ENCODE peak calls at places on chromosomes 1 and 21, in seven cellular contexts. H is H1, F is GM12892, C is GM12891, R is GM12878, L is SK-N-SH, Z is HepG2. X is an unnamed sample.

GRCh38 chr1:54978528-54979326 is 1.7 kb upstream of the TMEM61 start:
- DNase-seq in H (no peak), F (no peak), C (no peak), R (no peak), L (no peak), Z (no peak), X (no peak)

GRCh38 chr1:43232071-43232470 is 37.7 kb upstream of the TMEM125 start:
- DNase-seq in H (no peak), F (no peak), C (no peak), R (no peak), L (no peak), Z (no peak), X (no peak)

GRCh38 chr1:58814251-58815068 is 30.6 kb upstream of the JUN start:
- DNase-seq in H (no peak), F (no peak), C (no peak), R (no peak), L (no peak), Z (no peak), X (no peak)

GRCh38 chr1:54768093-54768492 is 3.8 kb upstream of the PARS2 start:
- DNase-seq in H (no peak), F (no peak), C (no peak), R (no peak), L (no peak), Z (peak; percentile 48), X (no peak)

GRCh38 chr1:96281491-96281890 is 440.1 kb upstream of the PTBP2 start:
- DNase-seq in H (no peak), F (no peak), C (no peak), R (no peak), L (no peak), Z (no peak), X (no peak)

GRCh38 chr1:177753655-177754054 is 216.2 kb downstream of the SEC16B start:
- DNase-seq in H (no peak), F (no peak), C (no peak), R (no peak), L (no peak), Z (no peak), X (no peak)

GRCh38 chr1:54610048-54610447 is 13.3 kb downstream of the FAM151A start:
- DNase-seq in H (no peak), F (no peak), C (no peak), R (no peak), L (no peak), Z (no peak), X (no peak)

GRCh38 chr1:204045430-204045829 is 27.5 kb upstream of the SOX13 start:
- DNase-seq in H (no peak), F (no peak), C (no peak), R (no peak), L (no peak), Z (no peak), X (no peak)

GRCh38 chr1:90384152-90384650 is 332.9 kb downstream of the BARHL2 start:
- DNase-seq in H (no peak), F (no peak), C (no peak), R (no peak), L (no peak), Z (no peak), X (no peak)

GRCh38 chr21:45078877-45079281 is 4.5 kb downstream of the ADARB1 start:
- DNase-seq in H (no peak), F (no peak), C (no peak), R (no peak), L (no peak), Z (no peak), X (no peak)

GRCh38 chr1:151990856-151991198 is 2.8 kb downstream of the S100A10 start:
- DNase-seq in H (no peak), F (no peak), C (no peak), R (no peak), L (no peak), Z (peak; percentile 73), X (no peak)

GRCh38 chr1:153633161-153633746 is 612 bp upstream of the CHTOP start:
- DNase-seq in H (no peak), F (no peak), C (no peak), R (no peak), L (no peak), Z (no peak), X (peak; percentile 30)

GRCh38 chr21:28266061-28266460 is 726.6 kb downstream of the LTN1 start:
- DNase-seq in H (no peak), F (no peak), C (no peak), R (no peak), L (no peak), Z (no peak), X (no peak)

GRCh38 chr1:236509647-236510401 is 14.0 kb upstream of the LGALS8 start:
- DNase-seq in H (no peak), F (no peak), C (no peak), R (no peak), L (no peak), Z (no peak), X (peak; percentile 58)

GRCh38 chr1:84143796-84144565 is at the start of gene PRKACB:
- DNase-seq in H (no peak), F (no peak), C (no peak), R (peak; percentile 24), L (no peak), Z (no peak), X (no peak)

DNA sequence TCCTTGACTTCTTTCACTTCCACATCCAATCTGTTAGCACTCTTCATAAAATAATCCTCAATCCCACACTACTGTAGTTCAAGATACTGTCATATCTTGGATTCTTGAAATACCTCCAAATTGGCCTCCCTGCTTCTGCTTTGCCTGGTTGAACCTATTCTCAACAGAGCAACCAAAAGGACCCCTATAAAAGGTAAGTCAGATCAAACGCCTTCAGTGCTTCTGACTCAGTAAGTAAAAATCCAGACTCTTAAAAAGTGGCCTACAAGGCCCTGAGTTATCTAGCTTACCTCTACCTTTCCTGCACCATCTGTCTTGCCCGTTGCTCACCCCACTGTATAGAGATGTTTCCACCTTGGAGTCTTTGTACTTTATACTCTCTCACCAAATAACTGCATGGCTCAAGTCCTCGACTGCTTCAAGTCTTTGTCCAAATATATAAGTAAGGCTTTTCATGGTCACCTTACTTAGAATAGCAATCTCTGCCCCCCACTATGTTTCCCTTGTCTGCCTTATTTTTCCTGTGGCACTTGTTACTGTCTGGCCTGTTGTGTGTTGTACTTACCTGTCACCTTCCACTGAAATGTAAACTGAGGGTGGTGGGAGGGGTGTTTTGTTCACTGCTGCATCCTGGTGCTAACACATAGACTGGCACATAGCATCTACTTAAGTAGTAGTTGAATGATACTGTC is 5.1 kb upstream of the PIGV start:
- DNase-seq in H (no peak), F (no peak), C (no peak), R (no peak), L (no peak), Z (no peak), X (no peak)
- TF ChIP-seq TAF1 in H (no peak), F (no peak), C (no peak), R (no peak), L (no peak), Z (no peak), X (no peak)

GRCh38 chr1:100168051-100168450 is 10.0 kb downstream of the LRRC39 start:
- DNase-seq in H (no peak), F (no peak), C (no peak), R (no peak), L (no peak), Z (no peak), X (no peak)
- TF ChIP-seq TAF1 in H (no peak), F (no peak), C (no peak), R (no peak), L (no peak), Z (no peak), X (no peak)

GRCh38 chr1:109980324-109981127 is 4.0 kb upstream of the AHCYL1 start:
- DNase-seq in H (no peak), F (no peak), C (no peak), R (no peak), L (peak; percentile 30), Z (peak; percentile 32), X (no peak)
- TF ChIP-seq TAF1 in H (no peak), F (no peak), C (no peak), R (no peak), L (no peak), Z (no peak), X (no peak)

GRCh38 chr1:182677393-182678098 is 6.8 kb downstream of the RGS8 start:
- DNase-seq in H (no peak), F (no peak), C (peak; percentile 30), R (peak; percentile 61), L (no peak), Z (no peak), X (no peak)
- TF ChIP-seq TAF1 in H (no peak), F (no peak), C (no peak), R (no peak), L (no peak), Z (no peak), X (no peak)

DNA sequence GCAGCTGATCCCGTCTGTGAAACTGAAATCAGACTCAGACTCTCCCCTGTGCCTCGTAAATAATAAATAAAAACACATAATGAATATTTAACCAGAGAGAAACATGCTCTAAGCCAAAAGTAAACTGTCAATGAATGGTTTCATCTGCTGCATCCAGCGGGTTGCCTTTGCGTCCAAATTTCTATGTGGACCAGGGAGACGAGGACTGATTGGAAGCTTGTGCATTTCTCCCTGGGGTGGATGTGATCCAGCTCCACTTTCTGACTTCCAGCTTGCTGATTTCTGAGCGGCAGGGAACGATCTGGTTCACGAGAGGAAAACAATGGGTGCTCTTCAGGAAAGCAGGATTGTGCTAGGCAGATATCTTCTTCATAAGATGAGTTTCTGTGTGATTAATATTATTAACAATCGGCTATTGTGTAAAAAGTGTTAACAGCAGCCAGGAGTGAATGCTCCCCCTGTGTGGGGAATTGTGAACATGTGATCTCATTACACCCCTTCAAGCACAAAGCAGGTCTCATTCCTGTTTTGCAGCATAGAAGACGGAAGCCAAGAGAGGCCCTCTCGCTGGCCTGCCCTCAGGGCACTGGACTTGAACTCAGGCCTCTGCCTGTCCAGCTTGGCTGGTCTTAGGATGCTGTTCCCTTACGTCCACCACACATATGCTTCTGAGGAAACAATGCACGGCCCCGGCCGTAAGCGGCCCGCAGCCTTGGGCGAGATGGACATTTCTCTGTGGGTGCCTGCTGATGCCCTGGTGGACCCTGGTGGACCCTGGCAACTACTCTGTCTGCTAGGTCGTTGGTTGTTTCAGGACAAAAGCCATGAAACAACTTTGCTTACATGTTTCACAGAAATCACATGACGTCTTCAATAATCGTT is 183.3 kb upstream of the C1orf174 start:
- DNase-seq in H (no peak), F (no peak), C (no peak), R (no peak), L (no peak), Z (no peak), X (no peak)
- TF ChIP-seq TAF1 in H (no peak), F (no peak), C (no peak), R (no peak), L (no peak), Z (no peak), X (no peak)

GRCh38 chr1:26784886-26785285 is 2.9 kb upstream of the PIGV start:
- DNase-seq in H (no peak), F (no peak), C (no peak), R (no peak), L (no peak), Z (no peak), X (no peak)

GRCh38 chr1:26786437-26787380 is 1.0 kb upstream of the PIGV start:
- DNase-seq in H (no peak), F (peak; percentile 40), C (peak; percentile 48), R (no peak), L (peak; percentile 77), Z (peak; percentile 71), X (peak; percentile 79)

GRCh38 chr1:26784023-26784871 is 3.5 kb upstream of the PIGV start:
- DNase-seq in H (no peak), F (no peak), C (no peak), R (no peak), L (no peak), Z (peak; percentile 99), X (peak; percentile 96)

GRCh38 chr1:26787381-26787705 is 407 bp upstream of the PIGV start:
- DNase-seq in H (no peak), F (peak; percentile 55), C (peak; percentile 50), R (peak; percentile 80), L (no peak), Z (no peak), X (no peak)

GRCh38 chr1:26785611-26786436 is 1.9 kb upstream of the PIGV start:
- DNase-seq in H (no peak), F (no peak), C (no peak), R (no peak), L (no peak), Z (no peak), X (no peak)
- TF ChIP-seq TAF1 in H (no peak), F (no peak), C (no peak), R (no peak), L (no peak), Z (no peak), X (no peak)